ENCODE peak calls at places on chromosome 20, in seven cellular contexts. One of them, this sample, is unnamed.

GRCh38 chr20:57616143-57616951 is 3.9 kb downstream of the ZBP1 start:
- DNase-seq in GM04504: no peak
- DNase-seq in testis: no peak
- DNase-seq in activated gamma-delta T cell treated with Interleukin-2 at 50 U/mL for 16 hours: no peak
- DNase-seq in HFF-Myc: no peak
- DNase-seq in fibroblast of villous mesenchyme: no peak
- DNase-seq in Right ventricle myocardium superior: no peak
- DNase-seq in this sample: no peak

GRCh38 chr20:42368910-42369309 is 750.7 kb upstream of the CHD6 start:
- DNase-seq in GM04504: no peak
- DNase-seq in testis: no peak
- DNase-seq in activated gamma-delta T cell treated with Interleukin-2 at 50 U/mL for 16 hours: no peak
- DNase-seq in HFF-Myc: no peak
- DNase-seq in fibroblast of villous mesenchyme: no peak
- DNase-seq in Right ventricle myocardium superior: no peak
- DNase-seq in this sample: no peak

GRCh38 chr20:9329356-9330092 is 184.9 kb upstream of the LAMP5 start:
- DNase-seq in GM04504: no peak
- DNase-seq in testis: no peak
- DNase-seq in activated gamma-delta T cell treated with Interleukin-2 at 50 U/mL for 16 hours: no peak
- DNase-seq in HFF-Myc: no peak
- DNase-seq in fibroblast of villous mesenchyme: no peak
- DNase-seq in Right ventricle myocardium superior: no peak
- DNase-seq in this sample: no peak

GRCh38 chr20:44720994-44721784 is 6.0 kb downstream of the CCN5 start:
- DNase-seq in GM04504: peak
- DNase-seq in testis: peak
- DNase-seq in activated gamma-delta T cell treated with Interleukin-2 at 50 U/mL for 16 hours: no peak
- DNase-seq in HFF-Myc: no peak
- DNase-seq in fibroblast of villous mesenchyme: peak
- DNase-seq in Right ventricle myocardium superior: no peak
- DNase-seq in this sample: peak

GRCh38 chr20:23244207-23244915 is 106.2 kb upstream of the NXT1 start:
- DNase-seq in GM04504: no peak
- DNase-seq in testis: peak
- DNase-seq in activated gamma-delta T cell treated with Interleukin-2 at 50 U/mL for 16 hours: no peak
- DNase-seq in HFF-Myc: no peak
- DNase-seq in fibroblast of villous mesenchyme: peak
- DNase-seq in Right ventricle myocardium superior: peak
- DNase-seq in this sample: no peak

GRCh38 chr20:32645134-32645533 is 28.6 kb downstream of the C20orf203 start:
- DNase-seq in GM04504: no peak
- DNase-seq in testis: no peak
- DNase-seq in activated gamma-delta T cell treated with Interleukin-2 at 50 U/mL for 16 hours: no peak
- DNase-seq in HFF-Myc: no peak
- DNase-seq in fibroblast of villous mesenchyme: no peak
- DNase-seq in Right ventricle myocardium superior: no peak
- DNase-seq in this sample: no peak

GRCh38 chr20:47907031-47907670 is 121.9 kb upstream of the SULF2 start:
- DNase-seq in GM04504: no peak
- DNase-seq in testis: no peak
- DNase-seq in activated gamma-delta T cell treated with Interleukin-2 at 50 U/mL for 16 hours: no peak
- DNase-seq in HFF-Myc: no peak
- DNase-seq in fibroblast of villous mesenchyme: no peak
- DNase-seq in Right ventricle myocardium superior: no peak
- DNase-seq in this sample: no peak

GRCh38 chr20:44594730-44595129 is 12.4 kb downstream of the PKIG start:
- DNase-seq in GM04504: peak
- DNase-seq in testis: no peak
- DNase-seq in activated gamma-delta T cell treated with Interleukin-2 at 50 U/mL for 16 hours: no peak
- DNase-seq in HFF-Myc: peak
- DNase-seq in fibroblast of villous mesenchyme: peak
- DNase-seq in Right ventricle myocardium superior: no peak
- DNase-seq in this sample: no peak

GRCh38 chr20:52219441-52219840 is 27.9 kb upstream of the ZFP64 start:
- DNase-seq in GM04504: no peak
- DNase-seq in testis: no peak
- DNase-seq in activated gamma-delta T cell treated with Interleukin-2 at 50 U/mL for 16 hours: no peak
- DNase-seq in HFF-Myc: no peak
- DNase-seq in fibroblast of villous mesenchyme: peak
- DNase-seq in Right ventricle myocardium superior: no peak
- DNase-seq in this sample: peak

GRCh38 chr20:58715709-58716475 is 23.3 kb downstream of the NPEPL1 start:
- DNase-seq in GM04504: no peak
- DNase-seq in testis: no peak
- DNase-seq in activated gamma-delta T cell treated with Interleukin-2 at 50 U/mL for 16 hours: no peak
- DNase-seq in HFF-Myc: no peak
- DNase-seq in fibroblast of villous mesenchyme: no peak
- DNase-seq in Right ventricle myocardium superior: peak
- DNase-seq in this sample: no peak

GRCh38 chr20:56788671-56789610 is 159.8 kb downstream of the TFAP2C start:
- DNase-seq in GM04504: peak
- DNase-seq in testis: no peak
- DNase-seq in activated gamma-delta T cell treated with Interleukin-2 at 50 U/mL for 16 hours: no peak
- DNase-seq in HFF-Myc: no peak
- DNase-seq in fibroblast of villous mesenchyme: peak
- DNase-seq in Right ventricle myocardium superior: no peak
- DNase-seq in this sample: no peak

GRCh38 chr20:57514273-57514751 is 10.6 kb downstream of the CTCFL start:
- DNase-seq in GM04504: peak
- DNase-seq in testis: peak
- DNase-seq in activated gamma-delta T cell treated with Interleukin-2 at 50 U/mL for 16 hours: no peak
- DNase-seq in HFF-Myc: peak
- DNase-seq in fibroblast of villous mesenchyme: peak
- DNase-seq in Right ventricle myocardium superior: peak
- DNase-seq in this sample: peak

GRCh38 chr20:31488171-31488570 is 13.1 kb downstream of the REM1 start:
- DNase-seq in GM04504: no peak
- DNase-seq in testis: no peak
- DNase-seq in activated gamma-delta T cell treated with Interleukin-2 at 50 U/mL for 16 hours: no peak
- DNase-seq in HFF-Myc: no peak
- DNase-seq in fibroblast of villous mesenchyme: no peak
- DNase-seq in Right ventricle myocardium superior: no peak
- DNase-seq in this sample: no peak

GRCh38 chr20:5171074-5171789 is 44.4 kb downstream of the CDS2 start:
- DNase-seq in GM04504: no peak
- DNase-seq in testis: peak
- DNase-seq in activated gamma-delta T cell treated with Interleukin-2 at 50 U/mL for 16 hours: no peak
- DNase-seq in HFF-Myc: no peak
- DNase-seq in fibroblast of villous mesenchyme: no peak
- DNase-seq in Right ventricle myocardium superior: peak
- DNase-seq in this sample: no peak

GRCh38 chr20:57964011-57964862 is 254.4 kb upstream of the PMEPA1 start:
- DNase-seq in GM04504: no peak
- DNase-seq in testis: no peak
- DNase-seq in activated gamma-delta T cell treated with Interleukin-2 at 50 U/mL for 16 hours: no peak
- DNase-seq in HFF-Myc: no peak
- DNase-seq in fibroblast of villous mesenchyme: no peak
- DNase-seq in Right ventricle myocardium superior: no peak
- DNase-seq in this sample: no peak

GRCh38 chr20:24587384-24588046 is 118.1 kb downstream of the SYNDIG1 start:
- DNase-seq in GM04504: no peak
- DNase-seq in testis: no peak
- DNase-seq in activated gamma-delta T cell treated with Interleukin-2 at 50 U/mL for 16 hours: no peak
- DNase-seq in HFF-Myc: no peak
- DNase-seq in fibroblast of villous mesenchyme: no peak
- DNase-seq in Right ventricle myocardium superior: no peak
- DNase-seq in this sample: no peak

GRCh38 chr20:37521091-37521771 is at the start of gene NNAT:
- DNase-seq in GM04504: no peak
- DNase-seq in testis: peak
- DNase-seq in activated gamma-delta T cell treated with Interleukin-2 at 50 U/mL for 16 hours: no peak
- DNase-seq in HFF-Myc: no peak
- DNase-seq in fibroblast of villous mesenchyme: no peak
- DNase-seq in Right ventricle myocardium superior: no peak
- DNase-seq in this sample: no peak

GRCh38 chr20:46217583-46217982 is 90.7 kb downstream of the CDH22 start:
- DNase-seq in GM04504: no peak
- DNase-seq in testis: no peak
- DNase-seq in activated gamma-delta T cell treated with Interleukin-2 at 50 U/mL for 16 hours: no peak
- DNase-seq in HFF-Myc: no peak
- DNase-seq in fibroblast of villous mesenchyme: no peak
- DNase-seq in Right ventricle myocardium superior: no peak
- DNase-seq in this sample: no peak

GRCh38 chr20:1062334-1063015 is 55.9 kb upstream of the PSMF1 start:
- DNase-seq in GM04504: no peak
- DNase-seq in testis: no peak
- DNase-seq in activated gamma-delta T cell treated with Interleukin-2 at 50 U/mL for 16 hours: no peak
- DNase-seq in HFF-Myc: no peak
- DNase-seq in fibroblast of villous mesenchyme: no peak
- DNase-seq in Right ventricle myocardium superior: no peak
- DNase-seq in this sample: no peak

GRCh38 chr20:15895560-15896084 is 677.6 kb downstream of the KIF16B start:
- DNase-seq in GM04504: no peak
- DNase-seq in testis: no peak
- DNase-seq in activated gamma-delta T cell treated with Interleukin-2 at 50 U/mL for 16 hours: no peak
- DNase-seq in HFF-Myc: no peak
- DNase-seq in fibroblast of villous mesenchyme: no peak
- DNase-seq in Right ventricle myocardium superior: no peak
- DNase-seq in this sample: no peak

GRCh38 chr20:1185316-1185741 is 548 bp upstream of the TMEM74B start:
- DNase-seq in GM04504: no peak
- DNase-seq in testis: no peak
- DNase-seq in activated gamma-delta T cell treated with Interleukin-2 at 50 U/mL for 16 hours: no peak
- DNase-seq in HFF-Myc: no peak
- DNase-seq in fibroblast of villous mesenchyme: no peak
- DNase-seq in Right ventricle myocardium superior: no peak
- DNase-seq in this sample: no peak